ENCODE peak calls at places on chromosome 19, in nine cellular contexts. H is natural killer cell, S is progenitor cell of endocrine pancreas, M is H9, L is A549, Y is HFFc6, E is lower leg skin, B is psoas muscle, W is AG04450. V is an unnamed sample.

GRCh38 chr19:15644816-15645215 is 4.1 kb downstream of the CYP4F3 start:
- DNase-seq in H (no peak), S (no peak), M (no peak), L (no peak), Y (no peak), E (no peak), B (no peak), W (no peak), V (no peak)

GRCh38 chr19:1487576-1488281 is 2.4 kb downstream of the PCSK4 start:
- DNase-seq in H (no peak), S (no peak), M (no peak), L (no peak), Y (no peak), E (no peak), B (peak), W (no peak), V (peak)

GRCh38 chr19:33434886-33435705 is 61.6 kb downstream of the CEBPG start:
- DNase-seq in H (no peak), S (no peak), M (no peak), L (no peak), Y (no peak), E (no peak), B (peak), W (no peak), V (peak)

GRCh38 chr19:57888107-57888493 is 737 bp downstream of the ZNF814 start:
- DNase-seq in H (no peak), S (no peak), M (no peak), L (no peak), Y (no peak), E (no peak), B (no peak), W (no peak), V (no peak)

GRCh38 chr19:41351339-41352245 is 2.1 kb downstream of the TGFB1 start:
- DNase-seq in H (peak), S (no peak), M (peak), L (no peak), Y (no peak), E (peak), B (peak), W (no peak), V (peak)

GRCh38 chr19:11196406-11197287 is 698 bp downstream of the KANK2 start:
- DNase-seq in H (no peak), S (no peak), M (no peak), L (no peak), Y (no peak), E (no peak), B (peak), W (no peak), V (no peak)

GRCh38 chr19:42226886-42227285 is 6.8 kb downstream of the ZNF526 start:
- DNase-seq in H (no peak), S (no peak), M (no peak), L (no peak), Y (peak), E (no peak), B (no peak), W (no peak), V (no peak)

GRCh38 chr19:5036733-5037681 is 68.1 kb downstream of the KDM4B start:
- DNase-seq in H (no peak), S (no peak), M (no peak), L (no peak), Y (peak), E (no peak), B (peak), W (no peak), V (no peak)

GRCh38 chr19:38970664-38971532 is 4.6 kb downstream of the FBXO17 start:
- DNase-seq in H (no peak), S (no peak), M (no peak), L (peak), Y (no peak), E (no peak), B (no peak), W (no peak), V (no peak)

GRCh38 chr19:19548915-19549537 is 11.0 kb downstream of the CILP2 start:
- DNase-seq in H (no peak), S (no peak), M (no peak), L (no peak), Y (no peak), E (no peak), B (no peak), W (no peak), V (no peak)

GRCh38 chr19:38683393-38684077 is 36.1 kb downstream of the ACTN4 start:
- DNase-seq in H (peak), S (peak), M (peak), L (peak), Y (peak), E (peak), B (peak), W (no peak), V (peak)

GRCh38 chr19:37313335-37313627 is 57.6 kb upstream of the ZNF527 start:
- DNase-seq in H (no peak), S (no peak), M (no peak), L (no peak), Y (no peak), E (no peak), B (no peak), W (no peak), V (no peak)

GRCh38 chr19:37317403-37318209 is 53.3 kb upstream of the ZNF527 start:
- DNase-seq in H (peak), S (peak), M (peak), L (peak), Y (peak), E (peak), B (peak), W (peak), V (peak)
- TF ChIP-seq CTCF in H (no peak), S (peak), M (peak), L (peak), Y (peak), E (no peak), B (peak), W (peak), V (peak)

GRCh38 chr19:12800344-12800732 is 1.3 kb downstream of the PRDX2 start:
- DNase-seq in H (no peak), S (no peak), M (no peak), L (no peak), Y (no peak), E (no peak), B (no peak), W (no peak), V (no peak)

GRCh38 chr19:12799723-12800343 is 1.8 kb downstream of the PRDX2 start:
- DNase-seq in H (no peak), S (no peak), M (no peak), L (no peak), Y (no peak), E (no peak), B (no peak), W (no peak), V (no peak)

GRCh38 chr19:12800873-12801465 is 631 bp downstream of the PRDX2 start:
- DNase-seq in H (no peak), S (no peak), M (peak), L (no peak), Y (no peak), E (no peak), B (peak), W (no peak), V (no peak)

GRCh38 chr19:12802267-12803106 is 618 bp downstream of the THSD8 start:
- DNase-seq in H (no peak), S (no peak), M (no peak), L (no peak), Y (no peak), E (no peak), B (peak), W (no peak), V (no peak)

GRCh38 chr19:12801466-12802266 is at the start of the genes PRDX2 and THSD8:
- DNase-seq in H (no peak), S (peak), M (peak), L (no peak), Y (no peak), E (peak), B (peak), W (no peak), V (no peak)
- TF ChIP-seq CTCF in H (no peak), S (no peak), M (no peak), L (no peak), Y (peak), E (no peak), B (peak), W (no peak), V (no peak)

GRCh38 chr19:30479231-30479630 is 107.0 kb downstream of the ZNF536 start:
- DNase-seq in H (no peak), S (no peak), M (no peak), L (no peak), Y (no peak), E (no peak), B (no peak), W (no peak), V (no peak)
- TF ChIP-seq CTCF in H (no peak), S (no peak), M (no peak), L (no peak), Y (no peak), E (no peak), B (no peak), W (no peak), V (no peak)

DNA sequence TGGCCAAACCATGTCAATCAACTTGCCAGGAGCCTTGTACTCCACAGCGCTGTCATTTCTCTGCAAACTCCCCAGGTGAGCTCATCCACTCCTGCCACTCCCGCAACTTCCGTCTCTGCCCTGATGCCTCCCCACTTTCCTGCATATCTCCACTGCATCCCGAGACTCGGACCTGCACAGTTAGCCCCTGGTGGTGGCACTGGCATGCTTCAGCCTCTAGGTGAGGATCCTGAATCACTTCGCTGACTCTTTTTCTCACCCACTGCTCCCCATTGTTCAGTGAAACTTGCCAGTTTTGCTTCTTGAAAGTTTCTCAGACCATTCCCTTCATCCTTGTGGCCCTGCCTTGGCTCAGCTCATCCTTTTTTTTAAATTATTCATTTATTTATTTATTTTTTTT is 3.4 kb upstream of the CTU1 start:
- DNase-seq in H (no peak), S (no peak), M (peak), L (peak), Y (no peak), E (no peak), B (no peak), W (no peak), V (no peak)
- TF ChIP-seq CTCF in H (peak), S (peak), M (peak), L (no peak), Y (peak), E (no peak), B (no peak), W (peak), V (peak)

GRCh38 chr19:34555447-34555846 is 73.9 kb downstream of the WTIP start:
- DNase-seq in H (no peak), S (no peak), M (peak), L (peak), Y (peak), E (no peak), B (no peak), W (no peak), V (no peak)
- TF ChIP-seq CTCF in H (no peak), S (peak), M (peak), L (peak), Y (peak), E (no peak), B (peak), W (peak), V (no peak)

GRCh38 chr19:45528744-45529453 is 21.6 kb downstream of the VASP start:
- DNase-seq in H (no peak), S (peak), M (peak), L (peak), Y (no peak), E (no peak), B (peak), W (no peak), V (no peak)
- TF ChIP-seq CTCF in H (no peak), S (no peak), M (peak), L (no peak), Y (no peak), E (no peak), B (no peak), W (no peak), V (no peak)

V was measured in CD14-positive monocyte.